ENCODE peak calls at places on chromosomes 13 and 19, in seven cellular contexts. D is H1, B is HCT116, Q is HepG2, H is K562, R is GM12878, X is SK-N-SH. S is an unnamed sample.

GRCh38 chr13:94154362-94154761 is 325.1 kb downstream of the DCT start:
- DNase-seq in D (no peak), B (no peak), X (no peak), H (no peak), Q (peak), R (no peak), S (peak)

GRCh38 chr19:51713319-51714285 is 10.2 kb downstream of the HAS1 start:
- DNase-seq in Q (no peak), B (no peak), H (no peak), R (no peak), D (no peak), X (no peak), S (no peak)

GRCh38 chr19:35212241-35212640 is 16.3 kb downstream of the FAM187B start:
- DNase-seq in X (no peak), R (no peak), H (no peak), B (no peak), D (no peak), Q (no peak), S (no peak)

GRCh38 chr13:67119481-67119883 is 110.7 kb downstream of the PCDH9 start:
- DNase-seq in D (no peak), X (no peak), H (no peak), Q (no peak), B (peak), R (no peak), S (peak)

GRCh38 chr19:2475018-2475701 is 767 bp upstream of the GADD45B start:
- DNase-seq in H (peak), Q (no peak), D (peak), X (peak), B (no peak), R (no peak), S (peak)

GRCh38 chr13:102768914-102769313 is 4.7 kb downstream of the TEX30 start:
- DNase-seq in B (no peak), R (no peak), Q (no peak), X (no peak), D (no peak), H (no peak), S (no peak)

GRCh38 chr13:87669379-87669978 is 1.7 kb upstream of the SLITRK5 start:
- DNase-seq in D (no peak), R (no peak), B (no peak), Q (peak), H (peak), X (peak), S (peak)

GRCh38 chr19:29323972-29324680 is 111.2 kb upstream of the UQCRFS1 start:
- DNase-seq in X (no peak), B (no peak), Q (no peak), D (no peak), R (no peak), H (no peak), S (no peak)

GRCh38 chr13:25652764-25653163 is 281.0 kb downstream of the ATP8A2 start:
- DNase-seq in B (no peak), X (no peak), R (no peak), H (no peak), Q (no peak), D (no peak), S (no peak)

GRCh38 chr19:11203194-11204075 is 6.1 kb upstream of the KANK2 start:
- DNase-seq in B (no peak), Q (peak), R (no peak), X (peak), D (peak), H (peak), S (no peak)

GRCh38 chr13:27619711-27620376 is 485 bp downstream of the LNX2 start:
- DNase-seq in H (no peak), B (no peak), Q (peak), X (peak), R (no peak), D (no peak), S (peak)

GRCh38 chr13:42266464-42266863 is 5.5 kb upstream of the AKAP11 start:
- DNase-seq in H (no peak), X (no peak), B (no peak), Q (no peak), R (no peak), D (no peak), S (no peak)

GRCh38 chr13:25977216-25977615 is 74.6 kb downstream of the SHISA2 start:
- DNase-seq in Q (no peak), H (no peak), B (no peak), D (peak), R (no peak), X (no peak), S (no peak)

GRCh38 chr19:48501961-48502719 is 9.5 kb downstream of the LMTK3 start:
- DNase-seq in R (peak), X (peak), D (peak), H (peak), Q (peak), B (peak), S (peak)

GRCh38 chr19:9878511-9879196 is 43.5 kb downstream of the PIN1 start:
- DNase-seq in D (no peak), X (no peak), Q (no peak), B (no peak), R (no peak), H (peak), S (no peak)

GRCh38 chr19:947090-947706 is 21.4 kb downstream of the ARID3A start:
- DNase-seq in X (no peak), D (no peak), R (no peak), H (no peak), B (no peak), Q (no peak), S (no peak)

GRCh38 chr13:90105276-90105675 is 1242.2 kb upstream of the MIR17HG start:
- DNase-seq in Q (no peak), H (no peak), R (no peak), X (no peak), B (no peak), D (no peak), S (no peak)

GRCh38 chr19:33384983-33385382 is 11.5 kb downstream of the CEBPG start:
- DNase-seq in R (no peak), X (no peak), D (no peak), Q (no peak), H (no peak), B (no peak), S (no peak)

GRCh38 chr13:25836709-25837316 is 215.0 kb downstream of the SHISA2 start:
- DNase-seq in Q (no peak), H (no peak), B (no peak), D (no peak), R (no peak), X (no peak), S (no peak)

GRCh38 chr13:42485272-42485671 is 88.7 kb upstream of the TNFSF11 start:
- DNase-seq in R (no peak), D (no peak), B (no peak), Q (no peak), H (no peak), X (no peak), S (no peak)

GRCh38 chr19:709965-710714 is 1.4 kb downstream of the PALM start:
- DNase-seq in B (no peak), X (peak), H (no peak), D (peak), Q (no peak), R (no peak), S (no peak)

GRCh38 chr13:48908381-48909087 is 67.2 kb upstream of the FNDC3A start:
- DNase-seq in D (no peak), Q (no peak), B (no peak), R (no peak), X (no peak), H (no peak), S (no peak)

GRCh38 chr13:54018485-54018884 is 989.9 kb downstream of the OLFM4 start:
- DNase-seq in B (no peak), Q (no peak), D (no peak), R (no peak), X (no peak), H (no peak), S (no peak)

GRCh38 chr13:47903836-47904235 is 97.2 kb downstream of the SUCLA2 start:
- DNase-seq in B (no peak), D (no peak), H (no peak), X (no peak), Q (no peak), R (no peak), S (no peak)

GRCh38 chr19:39131255-39131755 is 5.7 kb downstream of the PAK4 start:
- DNase-seq in B (no peak), H (no peak), D (no peak), X (peak), Q (no peak), R (no peak), S (peak)

GRCh38 chr13:76828316-76828741 is 57.9 kb downstream of the KCTD12 start:
- DNase-seq in Q (no peak), B (no peak), R (no peak), H (no peak), X (no peak), D (no peak), S (no peak)

DNA sequence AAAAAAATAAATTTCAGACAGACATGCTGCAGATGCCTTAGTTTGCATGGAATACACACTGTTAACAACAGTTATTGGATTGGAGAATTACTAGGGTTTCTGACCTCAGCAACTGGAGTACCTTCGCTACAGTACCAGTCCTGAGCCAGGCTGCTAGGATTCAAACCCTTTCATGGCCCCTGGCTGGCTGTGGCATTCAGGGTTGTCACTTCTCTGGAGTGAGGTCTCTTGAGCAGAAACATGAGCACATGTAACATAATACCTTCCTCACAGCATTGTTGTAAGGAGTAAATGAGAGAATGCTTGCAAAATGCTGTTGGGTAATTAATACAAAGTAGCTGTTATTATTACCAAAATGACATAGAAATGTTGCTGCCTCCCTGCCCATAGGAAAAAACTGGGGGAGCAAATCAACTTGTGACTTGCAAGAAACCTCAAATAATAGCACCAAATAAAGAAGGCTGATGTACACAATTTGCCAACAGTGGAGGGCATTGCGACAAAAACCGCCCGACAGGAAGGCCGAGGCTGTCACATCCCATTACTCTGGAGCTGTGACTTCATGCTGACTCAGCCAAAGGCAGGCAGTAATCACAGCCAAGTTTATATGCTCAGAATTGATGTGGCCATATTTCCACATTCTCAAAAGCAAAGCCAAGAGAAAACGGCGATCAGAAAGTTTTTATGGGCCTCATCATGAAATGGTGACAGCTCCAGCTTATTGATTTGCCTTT is 100.4 kb downstream of the RFC3 start:
- DNase-seq in D (no peak), R (no peak), X (no peak), H (no peak), B (no peak), Q (no peak), S (no peak)
- TF ChIP-seq JUND in D (no peak), R (no peak), X (peak), H (no peak), B (no peak), Q (no peak), S (no peak)

DNA sequence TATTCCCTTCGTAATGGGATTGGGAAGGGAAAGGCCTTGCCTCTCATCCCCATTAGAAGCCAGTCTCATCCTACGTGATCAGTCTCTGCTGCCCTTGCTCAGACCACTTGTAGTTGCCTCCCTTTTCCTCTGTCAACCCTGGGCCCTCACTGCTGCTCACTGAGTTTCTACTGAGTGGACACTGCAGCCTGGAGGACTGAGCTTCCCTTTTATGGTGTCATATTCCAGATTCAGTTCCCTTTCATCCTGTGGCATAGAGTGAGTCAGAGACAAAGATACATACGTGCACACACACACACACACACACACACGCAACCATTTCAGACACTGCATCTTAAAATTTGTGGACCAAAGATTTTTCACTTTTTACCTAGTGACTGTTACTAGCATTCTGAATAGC is 56.6 kb downstream of the COG3 start:
- DNase-seq in H (no peak), R (no peak), X (no peak), B (no peak), Q (no peak), D (no peak), S (no peak)
- TF ChIP-seq JUND in H (no peak), R (no peak), X (no peak), B (no peak), Q (no peak), D (no peak), S (no peak)

DNA sequence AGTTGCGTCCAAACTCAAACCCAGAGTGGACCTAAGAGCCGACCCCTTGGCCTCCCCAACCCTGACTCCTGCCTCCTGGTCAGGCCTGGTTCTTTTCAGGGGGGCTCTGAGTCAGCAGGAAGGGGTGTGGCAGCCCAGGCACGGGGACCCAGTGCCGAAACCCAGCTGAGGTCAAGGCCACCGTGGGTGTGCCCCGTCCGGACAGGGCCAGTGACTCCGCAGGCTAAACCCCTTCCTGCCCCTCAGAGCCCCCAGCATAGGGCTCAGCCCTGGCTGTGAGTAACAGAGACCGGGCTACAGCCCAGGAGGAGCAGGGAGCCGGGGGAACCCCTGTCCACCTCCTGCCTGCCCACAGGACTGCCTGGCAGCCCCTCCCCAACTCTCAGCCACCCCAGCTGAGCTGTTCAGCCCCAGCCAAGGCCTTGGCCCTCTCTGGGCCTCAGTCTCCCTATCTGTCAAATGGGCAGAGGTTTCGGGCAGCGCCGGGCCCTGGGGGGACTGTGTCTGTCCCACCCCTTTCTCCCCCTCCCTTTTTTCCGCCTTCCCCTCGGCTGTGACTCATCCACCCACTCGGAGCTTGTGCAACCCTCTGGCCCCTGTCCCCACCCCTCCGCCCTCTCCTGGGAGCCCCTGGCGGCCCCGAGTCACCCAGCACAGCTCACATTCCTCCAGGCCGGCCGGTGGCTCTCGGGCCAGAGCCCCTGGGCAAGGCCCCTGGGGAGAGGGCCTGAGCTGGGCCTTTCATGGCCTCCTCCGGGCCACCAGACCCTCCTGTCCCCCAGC is 8.6 kb downstream of the ZBTB7A start:
- DNase-seq in D (no peak), B (peak), Q (peak), R (no peak), H (peak), X (no peak), S (no peak)
- TF ChIP-seq JUND in D (no peak), B (no peak), Q (peak), R (no peak), H (peak), X (peak), S (no peak)

GRCh38 chr19:42129399-42130253 is 2.6 kb downstream of the POU2F2 start:
- DNase-seq in D (no peak), Q (no peak), B (no peak), X (peak), R (peak), H (no peak), S (no peak)
- TF ChIP-seq JUND in D (no peak), Q (no peak), B (no peak), X (no peak), R (peak), H (no peak), S (no peak)

GRCh38 chr19:18889949-18890745 is 5.8 kb downstream of the CERS1 start:
- DNase-seq in Q (no peak), B (no peak), H (no peak), X (no peak), D (no peak), R (no peak), S (no peak)
- TF ChIP-seq JUND in Q (no peak), B (no peak), H (no peak), X (no peak), D (no peak), R (no peak), S (no peak)

GRCh38 chr13:50989476-50989875 is 79.9 kb downstream of the RNASEH2B start:
- DNase-seq in Q (peak), H (peak), B (no peak), D (no peak), R (no peak), X (peak), S (no peak)
- TF ChIP-seq JUND in Q (no peak), H (no peak), B (no peak), D (no peak), R (no peak), X (no peak), S (no peak)

GRCh38 chr19:12664406-12665280 is 1.9 kb downstream of the MAN2B1 start:
- DNase-seq in B (no peak), R (no peak), D (peak), X (peak), H (peak), Q (peak), S (peak)
- TF ChIP-seq JUND in B (no peak), R (no peak), D (no peak), X (no peak), H (no peak), Q (no peak), S (no peak)

GRCh38 chr13:30416471-30416870 is 5.8 kb upstream of the UBE2L5 start:
- DNase-seq in B (no peak), Q (no peak), X (no peak), R (no peak), H (no peak), D (no peak), S (no peak)

GRCh38 chr13:30412351-30412750 is 9.9 kb upstream of the UBE2L5 start:
- DNase-seq in R (no peak), D (no peak), H (no peak), B (no peak), X (no peak), Q (no peak), S (no peak)

GRCh38 chr13:30415430-30416030 is 6.8 kb upstream of the UBE2L5 start:
- DNase-seq in X (no peak), Q (no peak), B (no peak), R (no peak), D (no peak), H (no peak), S (no peak)

GRCh38 chr13:30410705-30411125 is 11.6 kb upstream of the UBE2L5 start:
- DNase-seq in D (no peak), B (no peak), R (no peak), X (no peak), Q (no peak), H (no peak), S (no peak)

DNA sequence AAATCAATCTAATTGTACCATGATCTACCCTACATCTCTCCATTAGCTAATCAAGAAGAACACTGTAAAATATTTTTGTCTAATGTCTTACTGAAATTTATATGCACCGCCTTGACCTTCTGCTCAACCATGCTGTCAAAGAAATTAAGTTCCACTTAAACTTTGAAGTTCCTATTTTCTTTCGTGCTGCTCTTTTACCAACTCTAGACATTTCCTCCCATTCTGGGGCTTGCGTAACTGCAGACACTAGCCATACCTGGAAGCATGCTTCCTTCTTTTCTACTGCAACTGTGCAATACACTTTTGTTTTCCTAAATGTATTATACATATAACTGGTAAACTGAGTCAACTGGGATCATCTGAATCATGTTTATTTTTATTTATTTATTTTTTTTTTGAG is 8.5 kb upstream of the UBE2L5 start:
- DNase-seq in R (no peak), D (no peak), B (no peak), X (no peak), H (no peak), Q (no peak), S (no peak)
- TF ChIP-seq JUND in R (no peak), D (no peak), B (no peak), X (no peak), H (no peak), Q (no peak), S (no peak)

GRCh38 chr19:18683109-18683954 is at the start of gene CRTC1:
- DNase-seq in Q (peak), X (peak), B (peak), D (peak), H (peak), R (peak), S (peak)

GRCh38 chr19:18683955-18684641 is 618 bp downstream of the CRTC1 start:
- DNase-seq in H (no peak), Q (no peak), D (no peak), R (no peak), X (no peak), B (no peak), S (no peak)

GRCh38 chr19:18687740-18688465 is 4.4 kb downstream of the CRTC1 start:
- DNase-seq in D (no peak), X (no peak), B (no peak), Q (no peak), R (no peak), H (peak), S (no peak)

GRCh38 chr19:18684642-18684993 is 1.1 kb downstream of the CRTC1 start:
- DNase-seq in Q (no peak), R (no peak), B (no peak), D (no peak), H (no peak), X (no peak), S (no peak)

DNA sequence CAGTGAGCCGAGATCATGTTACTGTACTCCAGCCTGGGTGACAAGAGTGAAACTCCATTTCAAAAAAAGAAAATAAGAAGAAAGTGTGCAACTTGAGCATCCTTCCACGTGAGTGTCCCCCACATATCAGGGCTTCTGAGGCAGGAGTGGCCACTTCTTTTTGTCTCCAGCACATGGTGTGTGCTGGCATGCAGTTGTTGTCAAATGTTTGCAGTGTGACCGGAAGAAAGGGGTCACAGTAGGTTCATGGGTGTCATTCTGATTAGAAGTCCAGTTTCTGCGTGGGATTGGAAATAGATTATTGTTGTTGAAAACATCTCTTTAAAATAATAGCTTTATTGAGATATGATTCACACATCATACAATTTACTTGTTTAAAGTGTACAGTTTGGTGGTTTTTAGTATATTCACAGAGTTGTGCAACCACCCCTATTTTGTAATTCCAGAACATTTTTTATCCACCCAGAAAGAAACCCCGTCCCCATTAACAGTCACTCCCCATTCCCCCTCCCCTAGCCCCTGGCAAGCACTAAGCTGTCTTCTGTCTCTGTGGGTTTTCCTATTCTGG is 2.2 kb downstream of the CRTC1 start:
- DNase-seq in H (no peak), Q (no peak), X (no peak), D (no peak), B (no peak), R (no peak), S (no peak)
- TF ChIP-seq JUND in H (no peak), Q (no peak), X (no peak), D (no peak), B (no peak), R (no peak), S (no peak)

S was measured in T47D.